ENCODE peak calls at places on chromosome 13, in four cellular contexts. M is upper lobe of left lung; P is effector memory CD4-positive, alpha-beta T cell; K is GM23248. W is an unnamed sample.
A peak's percentile ranks its signal among the peaks of the same experiment; 100 is the strongest.

GRCh38 chr13:52162279-52163101 is 3.1 kb upstream of the NEK3 start:
- DNase-seq in M (no peak), P (no peak), K (peak; percentile 14), W (no peak)

GRCh38 chr13:22454586-22454985 is 726.2 kb upstream of the SGCG start:
- DNase-seq in M (no peak), P (no peak), K (no peak), W (no peak)

GRCh38 chr13:89380101-89380500 is 1708.9 kb downstream of the SLITRK5 start:
- DNase-seq in M (no peak), P (no peak), K (no peak), W (no peak)

GRCh38 chr13:22126433-22127021 is 455.7 kb downstream of the FGF9 start:
- DNase-seq in M (no peak), P (no peak), K (no peak), W (no peak)

GRCh38 chr13:75460644-75461043 is 21.3 kb downstream of the TBC1D4 start:
- DNase-seq in M (no peak), P (no peak), K (no peak), W (no peak)

GRCh38 chr13:111245781-111246384 is 74.6 kb upstream of the TEX29 start:
- DNase-seq in M (no peak), P (no peak), K (peak; percentile 53), W (no peak)

GRCh38 chr13:50613356-50613831 is 230.1 kb downstream of the DLEU7 start:
- DNase-seq in M (no peak), P (no peak), K (peak; percentile 31), W (no peak)

GRCh38 chr13:109644956-109645355 is 141.4 kb downstream of the IRS2 start:
- DNase-seq in M (no peak), P (no peak), K (no peak), W (no peak)

GRCh38 chr13:90706631-90707030 is 640.9 kb upstream of the MIR17HG start:
- DNase-seq in M (no peak), P (no peak), K (no peak), W (no peak)

GRCh38 chr13:102227696-102228095 is 174.2 kb downstream of the FGF14 start:
- DNase-seq in M (no peak), P (no peak), K (no peak), W (no peak)

GRCh38 chr13:21012841-21013681 is 48.3 kb downstream of the LATS2 start:
- DNase-seq in M (no peak), P (no peak), K (peak; percentile 53), W (no peak)

GRCh38 chr13:42991892-42992584 is at the start of gene EPSTI1:
- DNase-seq in M (peak; percentile 92), P (peak; percentile 58), K (peak; percentile 84), W (peak; percentile 45)

GRCh38 chr13:114230117-114230516 is 4.6 kb upstream of the CDC16 start:
- DNase-seq in M (no peak), P (no peak), K (peak; percentile 48), W (no peak)

GRCh38 chr13:46664195-46664594 is 111.2 kb downstream of the LRCH1 start:
- DNase-seq in M (no peak), P (no peak), K (no peak), W (no peak)
- H3K4me1 ChIP-seq in M (peaks cover 66% of the 10 kb centered on the region), P (peaks cover 9% of the 10 kb centered on the region), K (peaks cover 9% of the 10 kb centered on the region), W (peaks cover 6% of the 10 kb centered on the region)

DNA sequence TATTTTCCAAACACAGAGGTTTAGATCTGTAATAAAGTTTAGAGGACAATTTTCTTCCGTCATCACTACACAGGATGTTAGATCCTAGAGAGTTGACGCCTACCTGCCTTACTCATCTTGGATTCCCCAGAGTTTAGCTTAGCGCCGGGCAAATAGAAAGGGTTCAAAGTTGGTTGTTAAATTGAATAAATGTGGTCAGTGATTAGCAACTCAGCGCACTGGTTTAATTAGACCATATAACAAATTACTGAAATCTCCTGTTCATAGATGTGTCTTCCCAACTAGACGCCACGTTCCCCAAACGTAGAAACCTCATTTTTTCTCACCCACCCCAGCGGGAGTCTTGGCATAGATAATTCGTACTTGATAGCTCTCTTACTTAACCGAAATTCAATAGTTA is 761 bp upstream of the UFM1 start:
- DNase-seq in M (no peak), P (no peak), K (peak; percentile 88), W (no peak)
- H3K27ac ChIP-seq in M (peak overlapping the region; percentile 90), P (peak overlapping the region; percentile 88), K (peak overlapping the region; percentile 95), W (peak overlapping the region; percentile 72)

DNA sequence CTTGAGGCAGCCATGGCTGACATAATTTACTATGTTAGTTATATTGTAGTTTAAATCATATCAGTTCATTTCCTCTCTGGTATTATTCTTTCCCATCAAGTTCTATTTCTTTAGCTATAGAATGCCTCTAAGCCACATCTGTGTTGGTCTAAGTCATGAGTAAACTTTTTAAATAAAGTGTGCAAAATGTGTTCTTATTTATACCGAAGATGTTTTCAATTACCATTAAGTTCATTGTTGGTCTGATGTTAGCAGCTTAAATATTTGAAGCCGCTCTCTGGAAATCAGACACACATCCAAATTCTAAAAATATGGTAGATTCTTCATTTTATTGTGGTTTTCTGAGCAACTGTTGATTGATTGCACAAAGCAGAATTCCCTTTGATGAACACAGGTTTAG is 393.8 kb downstream of the GPC6 start:
- DNase-seq in M (no peak), P (no peak), K (peak; percentile 63), W (no peak)
- H3K4me3 ChIP-seq in M (no peak overlapping the region), P (no peak overlapping the region), K (no peak overlapping the region), W (no peak overlapping the region)

GRCh38 chr13:112687836-112688559 is 1.8 kb upstream of the ATP11A start:
- DNase-seq in M (no peak), P (no peak), K (no peak), W (no peak)

GRCh38 chr13:112690242-112690943 is 555 bp downstream of the ATP11A start:
- DNase-seq in M (no peak), P (no peak), K (peak; percentile 74), W (no peak)

GRCh38 chr13:112689498-112690241 is at the start of gene ATP11A:
- DNase-seq in M (peak; percentile 98), P (peak; percentile 72), K (peak; percentile 97), W (peak; percentile 85)

GRCh38 chr13:112686987-112687386 is 2.9 kb upstream of the ATP11A start:
- DNase-seq in M (no peak), P (no peak), K (no peak), W (no peak)

DNA sequence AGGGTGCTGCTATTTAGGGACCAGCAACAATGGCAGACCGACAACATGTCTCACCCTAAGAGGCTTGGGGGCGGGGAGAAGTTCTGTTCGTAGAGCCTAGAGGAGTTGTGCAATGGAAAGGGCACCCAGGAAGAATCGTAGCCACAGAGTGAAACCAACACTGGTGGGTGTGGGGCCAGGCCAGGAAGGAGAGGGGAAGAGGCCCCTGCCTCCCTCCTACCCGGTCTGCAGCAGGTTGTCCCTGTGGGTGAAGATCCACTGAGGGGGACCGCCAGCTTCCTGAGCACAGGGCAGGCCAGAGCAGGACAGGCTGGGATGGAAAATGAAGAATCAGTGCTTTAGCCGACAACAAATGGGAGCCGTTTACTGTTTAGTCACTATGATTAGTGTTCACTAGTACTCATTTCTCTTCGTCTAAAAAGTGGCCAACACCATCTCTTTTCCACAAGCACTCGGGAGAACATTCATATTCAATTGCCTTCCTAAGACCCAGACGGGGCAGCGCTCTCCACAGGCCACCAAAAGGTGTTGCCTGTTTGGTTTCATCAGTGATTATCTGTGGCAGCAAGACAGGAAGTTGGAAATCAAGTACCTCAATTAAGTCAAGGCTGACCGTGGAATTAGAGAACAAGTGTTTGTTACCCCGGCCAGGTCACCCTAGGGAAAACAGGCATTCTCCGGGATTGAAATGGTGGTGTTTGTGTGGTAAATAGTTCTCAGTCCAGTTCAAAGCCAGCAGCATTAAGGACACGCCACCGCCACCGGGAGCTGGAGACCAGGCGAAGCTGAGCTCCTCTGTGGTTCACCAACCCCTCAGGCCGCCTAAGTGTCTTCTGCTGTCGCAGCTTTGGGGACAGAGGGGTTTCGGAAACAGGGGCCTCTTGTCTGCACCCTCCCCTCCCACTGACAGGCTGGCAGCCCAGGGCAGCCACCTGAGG is 1.0 kb upstream of the ATP11A start:
- DNase-seq in M (no peak), P (no peak), K (peak; percentile 46), W (no peak)
- H3K4me1 ChIP-seq in M (peaks cover 52% of the 10 kb centered on the region), P (peaks cover 20% of the 10 kb centered on the region), K (peaks cover 7% of the 10 kb centered on the region), W (peaks cover 11% of the 10 kb centered on the region)

GRCh38 chr13:106499113-106499512 is 36.3 kb downstream of the EFNB2 start:
- DNase-seq in M (no peak), P (no peak), K (no peak), W (no peak)

GRCh38 chr13:106499905-106500304 is 35.6 kb downstream of the EFNB2 start:
- DNase-seq in M (no peak), P (no peak), K (no peak), W (no peak)

GRCh38 chr13:106497079-106497478 is 38.4 kb downstream of the EFNB2 start:
- DNase-seq in M (no peak), P (no peak), K (no peak), W (no peak)

GRCh38 chr13:106498158-106498557 is 37.3 kb downstream of the EFNB2 start:
- DNase-seq in M (no peak), P (no peak), K (no peak), W (no peak)

DNA sequence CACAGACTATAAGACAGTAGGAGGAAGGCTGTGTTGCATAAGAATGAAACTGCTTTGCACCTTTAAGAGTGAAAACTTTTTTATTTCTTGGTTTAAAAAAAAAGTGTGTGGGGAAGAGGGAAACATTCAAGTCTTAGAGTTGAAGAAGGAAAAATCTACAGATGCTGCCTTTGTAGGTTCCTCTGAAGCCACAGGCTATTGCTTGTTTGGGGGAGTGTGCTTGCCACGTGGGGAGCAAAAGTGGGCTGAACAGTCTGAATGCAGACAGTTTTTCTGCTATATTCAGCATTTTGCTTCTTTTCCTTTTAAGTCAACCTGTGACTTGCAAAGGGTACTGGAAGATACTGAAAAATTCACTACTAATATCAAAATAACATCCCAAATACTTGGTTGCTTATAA is 36.9 kb downstream of the EFNB2 start:
- DNase-seq in M (no peak), P (no peak), K (no peak), W (no peak)
- H3K27ac ChIP-seq in M (peak overlapping the region; percentile 43), P (no peak overlapping the region), K (no peak overlapping the region), W (no peak overlapping the region)

W was measured in RWPE2.